ENCODE peak calls at places on chromosomes 4 and X, in five cellular contexts. N, X, P, O and H are unnamed samples.

GRCh38 chr4:18850763-18851331 is 829.3 kb upstream of the LCORL start:
- DNase-seq in N (no peak), O (no peak), P (no peak), X (no peak), H (no peak)

GRCh38 chr4:2051086-2051485 is 8.0 kb upstream of the NAT8L start:
- DNase-seq in O (no peak), X (no peak), P (no peak), N (no peak), H (no peak)

GRCh38 chr4:145351162-145351561 is 130.5 kb upstream of the SMAD1 start:
- DNase-seq in N (no peak), X (no peak), O (no peak), P (no peak), H (no peak)

GRCh38 chrX:149511081-149511480 is 6.0 kb upstream of the IDS start:
- DNase-seq in P (no peak), N (no peak), X (no peak), O (no peak), H (no peak)

GRCh38 chr4:17613761-17614415 is 553 bp upstream of the MED28 start:
- DNase-seq in O (no peak), X (no peak), P (peak), N (no peak), H (no peak)

GRCh38 chrX:42992199-42992943 is 214.4 kb upstream of the PPP1R2C start:
- DNase-seq in X (no peak), P (no peak), N (no peak), O (no peak), H (no peak)

GRCh38 chrX:101397779-101398178 is 7.0 kb downstream of the RPL36A start:
- DNase-seq in O (no peak), N (no peak), X (no peak), P (no peak), H (no peak)

GRCh38 chr4:69731826-69732225 is 28.6 kb downstream of the SULT1B1 start:
- DNase-seq in P (no peak), N (no peak), O (no peak), X (no peak), H (no peak)

GRCh38 chr4:52939739-52940138 is 77.6 kb downstream of the RASL11B start:
- DNase-seq in X (no peak), N (no peak), O (no peak), P (no peak), H (no peak)